ENCODE peak calls at places on chromosomes 16 and 17, in seven cellular contexts. H is fibroblast of mammary gland, F is T-helper 9 cell, Z is trophoblast cell, N is amygdala, X is ascending aorta, V is tibial artery. E is an unnamed sample.

GRCh38 chr17:77453613-77454559 is 313.1 kb downstream of the SEC14L1 start:
- DNase-seq in Z (no peak), X (no peak), F (no peak), N (no peak), V (no peak), H (no peak), E (no peak)

GRCh38 chr17:83103200-83103937 is 24.0 kb downstream of the METRNL start:
- DNase-seq in F (no peak), N (peak), X (no peak), Z (peak), V (peak), H (peak), E (no peak)

GRCh38 chr17:13297198-13297597 is 279.4 kb upstream of the ELAC2 start:
- DNase-seq in N (no peak), X (no peak), H (no peak), F (no peak), V (no peak), Z (no peak), E (peak)

GRCh38 chr16:84739349-84740124 is 39.7 kb downstream of the USP10 start:
- DNase-seq in Z (peak), X (no peak), N (no peak), H (peak), V (no peak), F (no peak), E (no peak)

GRCh38 chr17:1724869-1725641 is 551 bp downstream of the WDR81 start:
- DNase-seq in N (no peak), X (no peak), Z (no peak), V (peak), H (no peak), F (no peak), E (no peak)

GRCh38 chr16:58485184-58485887 is 14.6 kb upstream of the NDRG4 start:
- DNase-seq in X (no peak), Z (no peak), F (no peak), H (no peak), N (no peak), V (no peak), E (no peak)

GRCh38 chr16:73326221-73326620 is 278.3 kb upstream of the ZFHX3 start:
- DNase-seq in Z (peak), H (no peak), N (no peak), V (no peak), X (no peak), F (no peak), E (no peak)

GRCh38 chr16:5709889-5710288 is 612.3 kb upstream of the EEF2KMT start:
- DNase-seq in F (no peak), Z (no peak), N (no peak), H (no peak), X (no peak), V (no peak), E (no peak)

GRCh38 chr16:11833951-11834695 is 17.2 kb downstream of the RSL1D1 start:
- DNase-seq in F (no peak), V (no peak), N (no peak), Z (peak), H (peak), X (no peak), E (peak)

GRCh38 chr17:80129006-80129565 is 17.8 kb downstream of the EIF4A3 start:
- DNase-seq in V (no peak), N (no peak), Z (peak), F (no peak), H (peak), X (no peak), E (no peak)

GRCh38 chr17:27466748-27467375 is 10.6 kb downstream of the KSR1 start:
- DNase-seq in N (no peak), V (no peak), F (no peak), Z (peak), H (no peak), X (no peak), E (no peak)

GRCh38 chr16:85194528-85195270 is 82.4 kb upstream of the CIBAR2 start:
- DNase-seq in V (no peak), H (no peak), X (no peak), N (no peak), Z (no peak), F (no peak), E (no peak)

GRCh38 chr16:9348912-9349311 is 257.5 kb downstream of the HAPSTR1 start:
- DNase-seq in Z (no peak), V (no peak), F (no peak), N (no peak), H (no peak), X (no peak), E (no peak)

GRCh38 chr17:79645777-79646088 is 34.9 kb upstream of the RBFOX3 start:
- DNase-seq in H (no peak), X (no peak), N (no peak), F (no peak), V (no peak), Z (no peak), E (no peak)

GRCh38 chr17:36188891-36189306 is 7.7 kb downstream of the CCL3L1 start:
- DNase-seq in H (no peak), Z (peak), V (peak), X (peak), N (no peak), F (no peak), E (no peak)